ENCODE peak calls at places on chromosomes 16 and 17, in six cellular contexts. M is stimulated activated CD8-positive, alpha-beta memory T cell treated with anti-CD3 and anti-CD28 coated beads, Interleukin-2, amount 100 ng/mL, for 1 hour; Q is NCI-H2081; I is amniotic stem cell; Z is COLO829; D is EH. E is an unnamed sample.

GRCh38 chr17:42518046-42518754 is 17.8 kb upstream of the NAGLU start:
- DNase-seq in M (no peak), Z (peak), D (peak), Q (no peak), I (peak), E (peak)

GRCh38 chr17:78806451-78806850 is 24.4 kb upstream of the CYTH1 start:
- DNase-seq in M (peak), Z (no peak), Q (no peak), D (no peak), I (no peak), E (no peak)

GRCh38 chr17:52824542-52824941 is 666.0 kb upstream of the CA10 start:
- DNase-seq in I (no peak), Z (no peak), D (no peak), M (no peak), Q (no peak), E (no peak)

GRCh38 chr16:78519896-78520295 is 420.4 kb downstream of the WWOX start:
- DNase-seq in Z (no peak), M (no peak), I (no peak), Q (no peak), D (no peak), E (no peak)

GRCh38 chr17:6465206-6466003 is 21.1 kb downstream of the PIMREG start:
- DNase-seq in D (no peak), M (no peak), I (no peak), Z (no peak), Q (no peak), E (no peak)

GRCh38 chr17:2849327-2849670 is 53.1 kb downstream of the RAP1GAP2 start:
- DNase-seq in I (no peak), D (no peak), Q (no peak), Z (no peak), M (no peak), E (no peak)

GRCh38 chr17:68437979-68438877 is 19.1 kb downstream of the WIPI1 start:
- DNase-seq in M (no peak), Q (no peak), I (no peak), Z (no peak), D (peak), E (no peak)

GRCh38 chr17:15947976-15948752 is 3.2 kb downstream of the ADORA2B start:
- DNase-seq in I (no peak), Q (no peak), M (no peak), Z (no peak), D (no peak), E (no peak)

GRCh38 chr16:73058616-73059409 is 10.9 kb upstream of the ZFHX3 start:
- DNase-seq in D (peak), M (no peak), I (no peak), Q (peak), Z (no peak), E (no peak)

GRCh38 chr17:21191698-21192097 is 22.3 kb downstream of the TMEM11 start:
- DNase-seq in D (no peak), Z (no peak), M (no peak), Q (no peak), I (no peak), E (no peak)

E was measured in keratinocyte.